ENCODE peak calls at places on chromosomes 5 and 9, in nine cellular contexts. One of them, this sample, is unnamed.

GRCh38 chr9:22002038-22002437 is 7.1 kb downstream of the CDKN2B start:
- DNase-seq in A549: no peak
- DNase-seq in dorsolateral prefrontal cortex: no peak
- DNase-seq in astrocyte of the cerebellum: no peak
- DNase-seq in Karpas-422: peak
- DNase-seq in NB4: no peak
- DNase-seq in fibroblast of the aortic adventitia: no peak
- DNase-seq in lower lobe of right lung: no peak
- DNase-seq in lower leg skin: no peak
- DNase-seq in this sample: no peak

GRCh38 chr5:136864960-136865359 is 499.6 kb upstream of the TRPC7 start:
- DNase-seq in A549: no peak
- DNase-seq in Karpas-422: no peak
- DNase-seq in dorsolateral prefrontal cortex: no peak
- DNase-seq in astrocyte of the cerebellum: no peak
- DNase-seq in lower leg skin: no peak
- DNase-seq in fibroblast of the aortic adventitia: no peak
- DNase-seq in lower lobe of right lung: no peak
- DNase-seq in NB4: no peak
- DNase-seq in this sample: no peak

GRCh38 chr9:134200730-134201129 is 36.4 kb upstream of the RNU6ATAC start:
- DNase-seq in astrocyte of the cerebellum: no peak
- DNase-seq in NB4: no peak
- DNase-seq in Karpas-422: no peak
- DNase-seq in A549: no peak
- DNase-seq in fibroblast of the aortic adventitia: no peak
- DNase-seq in lower lobe of right lung: no peak
- DNase-seq in lower leg skin: no peak
- DNase-seq in dorsolateral prefrontal cortex: no peak
- DNase-seq in this sample: no peak

GRCh38 chr5:172553838-172554344 is 87.2 kb upstream of the NEURL1B start:
- DNase-seq in fibroblast of the aortic adventitia: no peak
- DNase-seq in lower leg skin: no peak
- DNase-seq in lower lobe of right lung: no peak
- DNase-seq in astrocyte of the cerebellum: no peak
- DNase-seq in dorsolateral prefrontal cortex: no peak
- DNase-seq in A549: no peak
- DNase-seq in NB4: no peak
- DNase-seq in Karpas-422: no peak
- DNase-seq in this sample: no peak

GRCh38 chr5:143992461-143992860 is 178.0 kb downstream of the YIPF5 start:
- DNase-seq in dorsolateral prefrontal cortex: no peak
- DNase-seq in A549: no peak
- DNase-seq in NB4: no peak
- DNase-seq in lower lobe of right lung: no peak
- DNase-seq in Karpas-422: no peak
- DNase-seq in fibroblast of the aortic adventitia: no peak
- DNase-seq in astrocyte of the cerebellum: no peak
- DNase-seq in lower leg skin: no peak
- DNase-seq in this sample: no peak

GRCh38 chr9:28801144-28801799 is 1228.0 kb upstream of the C9orf72 start:
- DNase-seq in fibroblast of the aortic adventitia: no peak
- DNase-seq in lower lobe of right lung: no peak
- DNase-seq in Karpas-422: no peak
- DNase-seq in A549: no peak
- DNase-seq in NB4: no peak
- DNase-seq in lower leg skin: no peak
- DNase-seq in astrocyte of the cerebellum: peak
- DNase-seq in dorsolateral prefrontal cortex: no peak
- DNase-seq in this sample: no peak

GRCh38 chr9:84296146-84296843 is 44.3 kb downstream of the SLC28A3 start:
- DNase-seq in lower lobe of right lung: no peak
- DNase-seq in fibroblast of the aortic adventitia: peak
- DNase-seq in Karpas-422: no peak
- DNase-seq in lower leg skin: no peak
- DNase-seq in astrocyte of the cerebellum: no peak
- DNase-seq in A549: peak
- DNase-seq in NB4: peak
- DNase-seq in dorsolateral prefrontal cortex: no peak
- DNase-seq in this sample: peak

GRCh38 chr9:131276891-131277672 is 772 bp upstream of the FAM78A start:
- DNase-seq in lower leg skin: no peak
- DNase-seq in dorsolateral prefrontal cortex: no peak
- DNase-seq in A549: no peak
- DNase-seq in astrocyte of the cerebellum: no peak
- DNase-seq in lower lobe of right lung: no peak
- DNase-seq in fibroblast of the aortic adventitia: no peak
- DNase-seq in NB4: peak
- DNase-seq in Karpas-422: peak
- DNase-seq in this sample: no peak

GRCh38 chr9:31519011-31519410 is 865.4 kb upstream of the ACO1 start:
- DNase-seq in fibroblast of the aortic adventitia: no peak
- DNase-seq in dorsolateral prefrontal cortex: no peak
- DNase-seq in astrocyte of the cerebellum: no peak
- DNase-seq in lower lobe of right lung: no peak
- DNase-seq in lower leg skin: no peak
- DNase-seq in NB4: no peak
- DNase-seq in A549: no peak
- DNase-seq in Karpas-422: no peak
- DNase-seq in this sample: no peak

GRCh38 chr5:32951003-32951402 is 239.9 kb downstream of the NPR3 start:
- DNase-seq in NB4: no peak
- DNase-seq in A549: no peak
- DNase-seq in astrocyte of the cerebellum: no peak
- DNase-seq in Karpas-422: no peak
- DNase-seq in dorsolateral prefrontal cortex: no peak
- DNase-seq in fibroblast of the aortic adventitia: no peak
- DNase-seq in lower leg skin: no peak
- DNase-seq in lower lobe of right lung: no peak
- DNase-seq in this sample: no peak

GRCh38 chr9:4344946-4345345 is 45.1 kb upstream of the GLIS3 start:
- DNase-seq in NB4: no peak
- DNase-seq in lower lobe of right lung: no peak
- DNase-seq in fibroblast of the aortic adventitia: no peak
- DNase-seq in lower leg skin: no peak
- DNase-seq in Karpas-422: no peak
- DNase-seq in A549: no peak
- DNase-seq in dorsolateral prefrontal cortex: no peak
- DNase-seq in astrocyte of the cerebellum: no peak
- DNase-seq in this sample: no peak

GRCh38 chr5:151047814-151048425 is 27.5 kb downstream of the GPX3 start:
- DNase-seq in lower lobe of right lung: no peak
- DNase-seq in lower leg skin: no peak
- DNase-seq in astrocyte of the cerebellum: no peak
- DNase-seq in Karpas-422: peak
- DNase-seq in NB4: peak
- DNase-seq in dorsolateral prefrontal cortex: no peak
- DNase-seq in A549: no peak
- DNase-seq in fibroblast of the aortic adventitia: no peak
- DNase-seq in this sample: no peak

GRCh38 chr9:89305868-89306267 is 5.1 kb upstream of the CKS2 start:
- DNase-seq in lower lobe of right lung: no peak
- DNase-seq in NB4: peak
- DNase-seq in A549: no peak
- DNase-seq in fibroblast of the aortic adventitia: no peak
- DNase-seq in Karpas-422: peak
- DNase-seq in lower leg skin: no peak
- DNase-seq in dorsolateral prefrontal cortex: no peak
- DNase-seq in astrocyte of the cerebellum: no peak
- DNase-seq in this sample: no peak

GRCh38 chr9:89309166-89309565 is 1.8 kb upstream of the CKS2 start:
- DNase-seq in lower lobe of right lung: no peak
- DNase-seq in Karpas-422: no peak
- DNase-seq in lower leg skin: no peak
- DNase-seq in dorsolateral prefrontal cortex: no peak
- DNase-seq in astrocyte of the cerebellum: no peak
- DNase-seq in A549: no peak
- DNase-seq in NB4: no peak
- DNase-seq in fibroblast of the aortic adventitia: no peak
- DNase-seq in this sample: no peak

GRCh38 chr9:89309608-89310485 is 1.1 kb upstream of the CKS2 start:
- DNase-seq in NB4: peak
- DNase-seq in lower lobe of right lung: no peak
- DNase-seq in A549: no peak
- DNase-seq in Karpas-422: peak
- DNase-seq in lower leg skin: no peak
- DNase-seq in dorsolateral prefrontal cortex: no peak
- DNase-seq in astrocyte of the cerebellum: no peak
- DNase-seq in fibroblast of the aortic adventitia: peak
- DNase-seq in this sample: no peak

GRCh38 chr9:89304479-89305188 is 6.4 kb upstream of the CKS2 start:
- DNase-seq in NB4: peak
- DNase-seq in lower leg skin: no peak
- DNase-seq in A549: no peak
- DNase-seq in astrocyte of the cerebellum: no peak
- DNase-seq in lower lobe of right lung: no peak
- DNase-seq in fibroblast of the aortic adventitia: no peak
- DNase-seq in dorsolateral prefrontal cortex: no peak
- DNase-seq in Karpas-422: peak
- DNase-seq in this sample: no peak
- H3K4me3 ChIP-seq in NB4: peak
- H3K4me3 ChIP-seq in lower leg skin: no peak
- H3K4me3 ChIP-seq in A549: no peak
- H3K4me3 ChIP-seq in astrocyte of the cerebellum: no peak
- H3K4me3 ChIP-seq in lower lobe of right lung: no peak
- H3K4me3 ChIP-seq in fibroblast of the aortic adventitia: no peak
- H3K4me3 ChIP-seq in dorsolateral prefrontal cortex: no peak
- H3K4me3 ChIP-seq in Karpas-422: peak
- H3K4me3 ChIP-seq in this sample: no peak

GRCh38 chr9:37331871-37332270 is 90.6 kb upstream of the GRHPR start:
- DNase-seq in A549: no peak
- DNase-seq in dorsolateral prefrontal cortex: no peak
- DNase-seq in Karpas-422: peak
- DNase-seq in astrocyte of the cerebellum: no peak
- DNase-seq in lower lobe of right lung: no peak
- DNase-seq in lower leg skin: no peak
- DNase-seq in NB4: no peak
- DNase-seq in fibroblast of the aortic adventitia: no peak
- DNase-seq in this sample: no peak

GRCh38 chr9:37325778-37326177 is 96.7 kb upstream of the GRHPR start:
- DNase-seq in lower leg skin: no peak
- DNase-seq in Karpas-422: peak
- DNase-seq in astrocyte of the cerebellum: no peak
- DNase-seq in NB4: no peak
- DNase-seq in A549: no peak
- DNase-seq in lower lobe of right lung: no peak
- DNase-seq in fibroblast of the aortic adventitia: peak
- DNase-seq in dorsolateral prefrontal cortex: no peak
- DNase-seq in this sample: no peak

GRCh38 chr9:37327553-37327952 is 94.9 kb upstream of the GRHPR start:
- DNase-seq in Karpas-422: no peak
- DNase-seq in NB4: no peak
- DNase-seq in dorsolateral prefrontal cortex: no peak
- DNase-seq in A549: no peak
- DNase-seq in astrocyte of the cerebellum: no peak
- DNase-seq in lower leg skin: no peak
- DNase-seq in fibroblast of the aortic adventitia: no peak
- DNase-seq in lower lobe of right lung: no peak
- DNase-seq in this sample: no peak

GRCh38 chr9:37329576-37329975 is 92.9 kb upstream of the GRHPR start:
- DNase-seq in lower lobe of right lung: no peak
- DNase-seq in NB4: peak
- DNase-seq in A549: peak
- DNase-seq in lower leg skin: no peak
- DNase-seq in astrocyte of the cerebellum: no peak
- DNase-seq in Karpas-422: peak
- DNase-seq in dorsolateral prefrontal cortex: no peak
- DNase-seq in fibroblast of the aortic adventitia: peak
- DNase-seq in this sample: no peak

DNA sequence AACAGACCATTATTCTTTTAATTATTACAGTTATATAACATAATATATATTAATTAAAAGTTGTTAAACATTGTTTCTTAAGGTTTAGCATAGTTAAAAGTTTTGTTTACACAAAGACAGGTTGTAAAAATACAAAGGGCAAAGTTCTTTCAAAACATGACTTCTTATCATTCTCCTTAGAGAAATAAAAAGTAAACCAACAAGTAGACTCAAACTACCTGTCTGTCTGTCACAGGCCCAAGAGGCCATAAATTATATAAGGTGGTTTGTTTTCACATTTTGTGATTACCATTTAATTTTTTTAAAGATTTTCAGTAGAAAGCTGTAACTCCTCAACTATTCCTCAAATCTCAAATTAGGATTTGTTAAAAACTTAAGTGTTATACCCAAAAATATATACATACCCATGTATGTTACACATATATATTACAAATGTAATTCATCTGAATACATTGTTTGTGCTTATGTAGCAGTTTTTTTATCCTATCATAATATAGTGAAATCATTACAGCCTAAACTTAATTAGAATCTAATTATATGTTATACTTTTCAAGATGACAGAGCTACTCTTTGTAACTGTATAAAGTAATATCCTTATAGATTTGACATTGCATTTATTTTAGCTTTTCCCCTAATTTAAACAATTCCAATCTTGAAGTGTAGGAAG is 93.8 kb upstream of the GRHPR start:
- DNase-seq in lower leg skin: no peak
- DNase-seq in NB4: no peak
- DNase-seq in A549: no peak
- DNase-seq in fibroblast of the aortic adventitia: no peak
- DNase-seq in lower lobe of right lung: no peak
- DNase-seq in dorsolateral prefrontal cortex: no peak
- DNase-seq in astrocyte of the cerebellum: no peak
- DNase-seq in Karpas-422: no peak
- DNase-seq in this sample: no peak
- H3K4me3 ChIP-seq in lower leg skin: no peak
- H3K4me3 ChIP-seq in NB4: no peak
- H3K4me3 ChIP-seq in A549: no peak
- H3K4me3 ChIP-seq in fibroblast of the aortic adventitia: no peak
- H3K4me3 ChIP-seq in lower lobe of right lung: no peak
- H3K4me3 ChIP-seq in dorsolateral prefrontal cortex: no peak
- H3K4me3 ChIP-seq in astrocyte of the cerebellum: no peak
- H3K4me3 ChIP-seq in Karpas-422: no peak
- H3K4me3 ChIP-seq in this sample: no peak

DNA sequence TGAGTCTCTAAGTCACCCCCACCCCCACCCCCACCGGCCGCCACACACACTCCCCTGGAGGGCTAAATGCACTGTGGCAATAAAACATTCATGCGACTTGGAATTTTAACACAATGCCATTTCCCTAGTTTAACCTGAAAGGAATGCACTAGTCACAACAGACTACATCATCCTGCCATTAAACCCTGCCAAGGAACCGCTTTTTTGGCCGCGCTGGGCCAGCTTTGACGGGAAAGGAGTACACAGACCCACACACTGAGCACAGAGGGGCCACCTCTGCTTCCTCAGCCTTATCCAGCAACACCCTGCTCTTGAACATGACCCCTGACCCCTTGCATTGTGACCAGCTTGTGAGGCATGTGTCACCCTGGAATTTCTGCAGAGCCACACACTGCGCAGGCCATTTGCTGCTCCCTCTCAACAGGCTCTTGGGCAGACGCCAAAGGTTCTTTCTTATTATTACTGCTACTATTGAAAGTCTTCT is 165.3 kb downstream of the BNC2 start:
- DNase-seq in A549: peak
- DNase-seq in astrocyte of the cerebellum: peak
- DNase-seq in lower leg skin: peak
- DNase-seq in NB4: no peak
- DNase-seq in fibroblast of the aortic adventitia: peak
- DNase-seq in Karpas-422: no peak
- DNase-seq in lower lobe of right lung: peak
- DNase-seq in dorsolateral prefrontal cortex: no peak
- DNase-seq in this sample: peak
- H3K4me3 ChIP-seq in A549: peak
- H3K4me3 ChIP-seq in astrocyte of the cerebellum: peak
- H3K4me3 ChIP-seq in lower leg skin: no peak
- H3K4me3 ChIP-seq in NB4: no peak
- H3K4me3 ChIP-seq in fibroblast of the aortic adventitia: peak
- H3K4me3 ChIP-seq in Karpas-422: no peak
- H3K4me3 ChIP-seq in lower lobe of right lung: peak
- H3K4me3 ChIP-seq in dorsolateral prefrontal cortex: peak
- H3K4me3 ChIP-seq in this sample: peak

GRCh38 chr9:118059520-118060278 is 355.5 kb downstream of the TLR4 start:
- DNase-seq in fibroblast of the aortic adventitia: peak
- DNase-seq in NB4: peak
- DNase-seq in astrocyte of the cerebellum: peak
- DNase-seq in dorsolateral prefrontal cortex: no peak
- DNase-seq in lower lobe of right lung: no peak
- DNase-seq in A549: no peak
- DNase-seq in Karpas-422: peak
- DNase-seq in lower leg skin: no peak
- DNase-seq in this sample: no peak
- H3K4me3 ChIP-seq in fibroblast of the aortic adventitia: no peak
- H3K4me3 ChIP-seq in NB4: no peak
- H3K4me3 ChIP-seq in astrocyte of the cerebellum: no peak
- H3K4me3 ChIP-seq in dorsolateral prefrontal cortex: no peak
- H3K4me3 ChIP-seq in lower lobe of right lung: no peak
- H3K4me3 ChIP-seq in A549: no peak
- H3K4me3 ChIP-seq in Karpas-422: no peak
- H3K4me3 ChIP-seq in lower leg skin: no peak
- H3K4me3 ChIP-seq in this sample: no peak

This sample was measured in AG04449.